ENCODE peak calls at places on chromosomes 1 and 21, in seven cellular contexts. K is stimulated activated CD8-positive, alpha-beta memory T cell treated with anti-CD3 and anti-CD28 coated beads, Interleukin-12 subunit alpha, Interleukin-12 subunit beta, amount 100 ng/mL, for 1 hour; U is naive thymus-derived CD4-positive, alpha-beta T cell; G is stimulated activated CD4-positive, alpha-beta T cell treated with anti-CD3 and anti-CD28 coated beads, Interleukin-2, amount 100 ng/mL, for 48 hours; D is activated T-cell treated with anti-CD3 and anti-CD28 coated beads for 1 hour; P is AG08396; Y is astrocyte of the spinal cord. C is an unnamed sample.

GRCh38 chr1:168469690-168470089 is 74.1 kb downstream of the XCL2 start:
- DNase-seq in K (peak), U (no peak), G (peak), D (peak), P (peak), Y (peak), C (no peak)

GRCh38 chr1:18651727-18652126 is 21.1 kb downstream of the PAX7 start:
- DNase-seq in K (no peak), U (peak), G (no peak), D (no peak), P (no peak), Y (no peak), C (no peak)

GRCh38 chr1:200305806-200306205 is 104.0 kb downstream of the ZNF281 start:
- DNase-seq in K (no peak), U (no peak), G (no peak), D (no peak), P (no peak), Y (no peak), C (no peak)

GRCh38 chr1:168653567-168653966 is 75.4 kb downstream of the DPT start:
- DNase-seq in K (no peak), U (no peak), G (no peak), D (no peak), P (peak), Y (peak), C (no peak)

GRCh38 chr21:15221799-15222386 is 157.1 kb upstream of the NRIP1 start:
- DNase-seq in K (no peak), U (no peak), G (no peak), D (no peak), P (no peak), Y (peak), C (no peak)

GRCh38 chr1:161044908-161045748 is 649 bp downstream of the USF1 start:
- DNase-seq in K (peak), U (peak), G (no peak), D (peak), P (peak), Y (peak), C (peak)

GRCh38 chr1:10709646-10710045 is 86.8 kb downstream of the CASZ1 start:
- DNase-seq in K (no peak), U (no peak), G (no peak), D (no peak), P (no peak), Y (no peak), C (no peak)

GRCh38 chr1:113391643-113392271 is 1.4 kb downstream of the MAGI3 start:
- DNase-seq in K (no peak), U (peak), G (no peak), D (no peak), P (no peak), Y (no peak), C (no peak)

GRCh38 chr1:207027221-207027777 is 5.3 kb downstream of the C1orf116 start:
- DNase-seq in K (no peak), U (no peak), G (no peak), D (no peak), P (no peak), Y (peak), C (no peak)

GRCh38 chr1:59747469-59748014 is 67.2 kb upstream of the HOOK1 start:
- DNase-seq in K (no peak), U (no peak), G (no peak), D (no peak), P (no peak), Y (no peak), C (peak)

GRCh38 chr1:5793516-5793915 is 198.7 kb downstream of the NPHP4 start:
- DNase-seq in K (no peak), U (no peak), G (no peak), D (no peak), P (no peak), Y (no peak), C (no peak)

GRCh38 chr1:36387141-36387949 is 1.6 kb upstream of the STK40 start:
- DNase-seq in K (no peak), U (no peak), G (no peak), D (no peak), P (peak), Y (peak), C (no peak)

GRCh38 chr1:154186177-154186576 is 5.7 kb downstream of the TPM3 start:
- DNase-seq in K (peak), U (peak), G (peak), D (peak), P (peak), Y (peak), C (peak)

GRCh38 chr1:186194107-186194756 is 180.8 kb downstream of the TPR start:
- DNase-seq in K (no peak), U (no peak), G (no peak), D (no peak), P (no peak), Y (no peak), C (no peak)

GRCh38 chr1:8349961-8350360 is 32.0 kb downstream of the SLC45A1 start:
- DNase-seq in K (no peak), U (no peak), G (no peak), D (no peak), P (no peak), Y (no peak), C (no peak)

GRCh38 chr1:95169544-95169943 is 52.4 kb downstream of the TLCD4 start:
- DNase-seq in K (no peak), U (no peak), G (no peak), D (no peak), P (no peak), Y (no peak), C (no peak)

GRCh38 chr21:26421724-26422123 is 151.4 kb downstream of the CYYR1 start:
- DNase-seq in K (no peak), U (no peak), G (no peak), D (no peak), P (no peak), Y (no peak), C (no peak)

GRCh38 chr1:81978945-81979344 is 178.2 kb downstream of the ADGRL2 start:
- DNase-seq in K (no peak), U (no peak), G (no peak), D (no peak), P (no peak), Y (no peak), C (peak)

GRCh38 chr1:176693697-176694329 is 230.8 kb downstream of the PAPPA2 start:
- DNase-seq in K (no peak), U (no peak), G (no peak), D (no peak), P (no peak), Y (no peak), C (no peak)

GRCh38 chr1:8343464-8344001 is 25.6 kb downstream of the SLC45A1 start:
- DNase-seq in K (no peak), U (no peak), G (no peak), D (no peak), P (peak), Y (peak), C (no peak)

GRCh38 chr21:32412998-32413504 is 545 bp downstream of the EVA1C start:
- DNase-seq in K (no peak), U (no peak), G (no peak), D (no peak), P (no peak), Y (peak), C (no peak)

C was measured in HAP-1.